ENCODE peak calls at places on chromosomes 13 and 19, in four cellular contexts. One of them, this sample, is unnamed.

GRCh38 chr13:70338608-70339007 is 230.4 kb upstream of the KLHL1 start:
- DNase-seq in IMR-90: no peak
- DNase-seq in K562: no peak
- DNase-seq in GM12878: no peak
- DNase-seq in this sample: no peak

GRCh38 chr19:4233282-4233853 is 4.0 kb downstream of the EBI3 start:
- DNase-seq in IMR-90: peak; percentile 8
- DNase-seq in K562: peak; percentile 77
- DNase-seq in GM12878: no peak
- DNase-seq in this sample: peak; percentile 84

GRCh38 chr19:45473366-45474190 is 5.8 kb downstream of the FOSB start:
- DNase-seq in IMR-90: no peak
- DNase-seq in K562: no peak
- DNase-seq in GM12878: no peak
- DNase-seq in this sample: no peak

GRCh38 chr19:6739390-6739883 is at the start of gene TRIP10:
- DNase-seq in IMR-90: peak; percentile 72
- DNase-seq in K562: peak; percentile 84
- DNase-seq in GM12878: no peak
- DNase-seq in this sample: peak; percentile 94

GRCh38 chr13:98324105-98324504 is 147.0 kb upstream of the RNF113B start:
- DNase-seq in IMR-90: no peak
- DNase-seq in K562: no peak
- DNase-seq in GM12878: no peak
- DNase-seq in this sample: no peak

GRCh38 chr13:69124996-69125395 is 982.6 kb upstream of the ATXN8OS start:
- DNase-seq in IMR-90: no peak
- DNase-seq in K562: no peak
- DNase-seq in GM12878: no peak
- DNase-seq in this sample: no peak

GRCh38 chr13:53460776-53461175 is 432.2 kb downstream of the OLFM4 start:
- DNase-seq in IMR-90: no peak
- DNase-seq in K562: no peak
- DNase-seq in GM12878: no peak
- DNase-seq in this sample: peak; percentile 22

GRCh38 chr19:10093295-10094186 is 7.4 kb downstream of the SHFL start:
- DNase-seq in IMR-90: no peak
- DNase-seq in K562: peak; percentile 52
- DNase-seq in GM12878: no peak
- DNase-seq in this sample: no peak

GRCh38 chr13:79384022-79384610 is 21.9 kb downstream of the RBM26 start:
- DNase-seq in IMR-90: no peak
- DNase-seq in K562: no peak
- DNase-seq in GM12878: no peak
- DNase-seq in this sample: no peak

GRCh38 chr19:39405930-39406655 is 554 bp upstream of the ZFP36 start:
- DNase-seq in IMR-90: no peak
- DNase-seq in K562: no peak
- DNase-seq in GM12878: no peak
- DNase-seq in this sample: no peak

GRCh38 chr19:33458171-33458633 is 63.4 kb downstream of the PEPD start:
- DNase-seq in IMR-90: no peak
- DNase-seq in K562: no peak
- DNase-seq in GM12878: no peak
- DNase-seq in this sample: no peak

GRCh38 chr19:5477451-5478215 is 22.4 kb downstream of the ZNRF4 start:
- DNase-seq in IMR-90: no peak
- DNase-seq in K562: no peak
- DNase-seq in GM12878: no peak
- DNase-seq in this sample: no peak

GRCh38 chr13:113432509-113433270 is 20.6 kb downstream of the ADPRHL1 start:
- DNase-seq in IMR-90: no peak
- DNase-seq in K562: no peak
- DNase-seq in GM12878: no peak
- DNase-seq in this sample: no peak

GRCh38 chr19:54415208-54415900 is at the start of gene TTYH1:
- DNase-seq in IMR-90: no peak
- DNase-seq in K562: peak; percentile 85
- DNase-seq in GM12878: no peak
- DNase-seq in this sample: peak; percentile 88

GRCh38 chr13:108924154-108924940 is 294.9 kb downstream of the MYO16 start:
- DNase-seq in IMR-90: peak; percentile 84
- DNase-seq in K562: no peak
- DNase-seq in GM12878: no peak
- DNase-seq in this sample: no peak

GRCh38 chr19:38788478-38789243 is at the start of gene LGALS7B:
- DNase-seq in IMR-90: no peak
- DNase-seq in K562: no peak
- DNase-seq in GM12878: no peak
- DNase-seq in this sample: no peak

GRCh38 chr13:90591927-90592268 is 755.6 kb upstream of the MIR17HG start:
- DNase-seq in IMR-90: no peak
- DNase-seq in K562: no peak
- DNase-seq in GM12878: no peak
- DNase-seq in this sample: no peak

GRCh38 chr19:48815870-48816501 is 5.2 kb upstream of the BCAT2 start:
- DNase-seq in IMR-90: peak; percentile 43
- DNase-seq in K562: no peak
- DNase-seq in GM12878: no peak
- DNase-seq in this sample: peak; percentile 36

GRCh38 chr13:21673592-21674270 is 2.9 kb downstream of the FGF9 start:
- DNase-seq in IMR-90: peak; percentile 36
- DNase-seq in K562: peak; percentile 27
- DNase-seq in GM12878: no peak
- DNase-seq in this sample: peak; percentile 83

GRCh38 chr13:113793718-113794085 is 34.7 kb downstream of the TMEM255B start:
- DNase-seq in IMR-90: no peak
- DNase-seq in K562: no peak
- DNase-seq in GM12878: no peak
- DNase-seq in this sample: no peak

GRCh38 chr19:33864311-33864850 is 67.7 kb downstream of the KCTD15 start:
- DNase-seq in IMR-90: no peak
- DNase-seq in K562: no peak
- DNase-seq in GM12878: no peak
- DNase-seq in this sample: no peak

GRCh38 chr19:47561440-47562045 is 11.4 kb downstream of the ZNF541 start:
- DNase-seq in IMR-90: no peak
- DNase-seq in K562: no peak
- DNase-seq in GM12878: no peak
- DNase-seq in this sample: no peak

GRCh38 chr13:77544365-77544764 is 8.9 kb downstream of the SCEL start:
- DNase-seq in IMR-90: no peak
- DNase-seq in K562: no peak
- DNase-seq in GM12878: no peak
- DNase-seq in this sample: peak; percentile 16

GRCh38 chr19:13561461-13561860 is 55.2 kb upstream of the CACNA1A start:
- DNase-seq in IMR-90: no peak
- DNase-seq in K562: no peak
- DNase-seq in GM12878: no peak
- DNase-seq in this sample: no peak
- H3K36me3 ChIP-seq in IMR-90: no peaks in the 10 kb centered on the region
- H3K36me3 ChIP-seq in K562: no peaks in the 10 kb centered on the region
- H3K36me3 ChIP-seq in GM12878: no peaks in the 10 kb centered on the region
- H3K36me3 ChIP-seq in this sample: no peaks in the 10 kb centered on the region

DNA sequence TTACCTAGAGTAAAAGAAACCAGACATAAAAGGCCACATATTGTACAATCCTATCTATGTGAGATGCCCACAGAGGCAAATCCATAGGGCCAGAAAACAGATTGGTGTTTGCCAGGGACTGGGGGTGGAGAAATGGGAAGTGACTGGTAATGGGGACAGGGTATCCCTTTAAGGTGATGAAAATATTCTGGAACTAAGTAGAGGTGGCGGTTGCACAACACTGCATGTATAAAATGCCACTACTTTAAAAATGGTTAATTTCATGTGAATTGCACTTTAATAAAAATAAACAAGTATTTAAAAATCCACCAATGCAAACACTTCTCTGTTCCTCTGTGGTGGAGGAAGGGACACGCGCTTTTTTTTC is 41.5 kb upstream of the KLF2 start:
- DNase-seq in IMR-90: no peak
- DNase-seq in K562: no peak
- DNase-seq in GM12878: no peak
- DNase-seq in this sample: no peak
- TF ChIP-seq RCOR1 in IMR-90: no peak
- TF ChIP-seq RCOR1 in K562: no peak
- TF ChIP-seq RCOR1 in GM12878: no peak
- TF ChIP-seq RCOR1 in this sample: no peak

DNA sequence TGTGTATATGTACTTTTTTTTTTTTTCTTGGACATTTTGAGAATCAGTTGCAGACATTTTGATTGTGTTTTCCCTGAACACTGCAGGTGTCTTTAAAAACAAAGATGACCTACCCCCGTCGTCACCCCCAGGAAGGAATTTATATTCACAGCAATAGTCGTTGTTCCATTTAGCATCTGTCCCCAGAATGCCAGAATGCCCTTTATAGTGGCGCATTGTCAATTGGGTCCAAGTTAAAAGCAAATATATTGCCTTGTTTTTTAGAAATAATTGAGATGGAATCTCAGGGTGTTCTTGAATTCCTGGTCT is 1.8 kb upstream of the RNF225 start:
- DNase-seq in IMR-90: no peak
- DNase-seq in K562: no peak
- DNase-seq in GM12878: no peak
- DNase-seq in this sample: no peak
- H3K36me3 ChIP-seq in IMR-90: peaks cover 28% of the 10 kb centered on the region
- H3K36me3 ChIP-seq in K562: peaks cover 66% of the 10 kb centered on the region
- H3K36me3 ChIP-seq in GM12878: peaks cover 13% of the 10 kb centered on the region
- H3K36me3 ChIP-seq in this sample: peaks cover 43% of the 10 kb centered on the region

GRCh38 chr13:64248371-64249065 is 2832.9 kb upstream of the PCDH20 start:
- DNase-seq in IMR-90: peak; percentile 33
- DNase-seq in K562: no peak
- DNase-seq in GM12878: no peak
- DNase-seq in this sample: no peak
- TF ChIP-seq RCOR1 in IMR-90: no peak
- TF ChIP-seq RCOR1 in K562: no peak
- TF ChIP-seq RCOR1 in GM12878: no peak
- TF ChIP-seq RCOR1 in this sample: no peak

DNA sequence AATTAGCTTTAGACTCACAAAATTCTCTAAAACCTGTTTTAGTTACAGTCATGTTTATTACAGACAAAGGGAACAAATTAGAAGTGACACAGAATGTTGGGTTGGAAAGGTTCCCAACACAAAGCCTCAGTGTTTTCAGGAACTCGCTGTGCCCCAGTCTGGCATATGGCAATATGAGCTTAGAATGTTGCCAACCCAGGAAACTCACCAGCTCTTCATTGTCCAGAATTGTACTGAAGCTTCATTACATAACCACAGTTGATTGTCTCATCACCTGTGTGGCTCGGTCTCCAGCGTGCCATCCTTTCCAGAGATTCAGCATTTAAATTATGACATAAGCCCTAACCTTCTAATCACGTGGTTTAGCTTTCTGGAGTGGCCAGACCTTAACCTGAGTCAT is 19.1 kb downstream of the ZNF264 start:
- DNase-seq in IMR-90: no peak
- DNase-seq in K562: no peak
- DNase-seq in GM12878: no peak
- DNase-seq in this sample: no peak
- H3K36me3 ChIP-seq in IMR-90: peaks cover 58% of the 10 kb centered on the region
- H3K36me3 ChIP-seq in K562: peaks cover 3% of the 10 kb centered on the region
- H3K36me3 ChIP-seq in GM12878: peaks cover 35% of the 10 kb centered on the region
- H3K36me3 ChIP-seq in this sample: peaks cover 81% of the 10 kb centered on the region

This sample was measured in SK-N-SH.